ENCODE peak calls at places on chromosome 10, in four cellular contexts. C is stimulated activated naive CD4-positive, alpha-beta T cell; L is CD8-positive, alpha-beta memory T cell; H is iPS-NIHi11. G is an unnamed sample.

GRCh38 chr10:101839421-101840063 is 4.1 kb downstream of the KCNIP2 start:
- DNase-seq in H (peak), C (peak), L (peak), G (peak)

GRCh38 chr10:121927361-121927840 is 430 bp downstream of the ATE1 start:
- DNase-seq in L (peak), C (no peak), H (peak), G (peak)

GRCh38 chr10:98344589-98345038 is 70.4 kb downstream of the PYROXD2 start:
- DNase-seq in C (no peak), H (no peak), L (no peak), G (no peak)

GRCh38 chr10:76399216-76399615 is 967.8 kb downstream of the LRMDA start:
- DNase-seq in C (no peak), H (no peak), L (no peak), G (no peak)

GRCh38 chr10:121690152-121690551 is 91.9 kb upstream of the FGFR2 start:
- DNase-seq in H (no peak), C (no peak), L (no peak), G (no peak)

GRCh38 chr10:123999956-124000615 is 93.3 kb downstream of the CHST15 start:
- DNase-seq in C (no peak), L (no peak), H (peak), G (no peak)

GRCh38 chr10:80674809-80675208 is 137.1 kb downstream of the SH2D4B start:
- DNase-seq in H (no peak), L (no peak), C (no peak), G (no peak)

GRCh38 chr10:99536400-99537254 is 3.9 kb downstream of the NKX2-3 start:
- DNase-seq in L (no peak), H (peak), C (no peak), G (no peak)

GRCh38 chr10:103145046-103145445 is 48.0 kb downstream of the NT5C2 start:
- DNase-seq in C (no peak), L (no peak), H (no peak), G (no peak)

GRCh38 chr10:76456190-76456589 is 1024.8 kb downstream of the LRMDA start:
- DNase-seq in H (no peak), L (no peak), C (no peak), G (no peak)

GRCh38 chr10:12179616-12180015 is 16.1 kb downstream of the NUDT5 start:
- DNase-seq in L (no peak), H (no peak), C (no peak), G (no peak)

GRCh38 chr10:26486985-26487850 is 49.1 kb downstream of the APBB1IP start:
- DNase-seq in L (peak), H (no peak), C (peak), G (no peak)

GRCh38 chr10:86711957-86712708 is 43.8 kb downstream of the LDB3 start:
- DNase-seq in L (no peak), H (peak), C (no peak), G (peak)

GRCh38 chr10:125411724-125412123 is 251.4 kb upstream of the CTBP2 start:
- DNase-seq in H (no peak), L (no peak), C (no peak), G (no peak)

GRCh38 chr10:117241541-117242462 is 888 bp downstream of the SLC18A2 start:
- DNase-seq in C (no peak), H (peak), L (no peak), G (no peak)

GRCh38 chr10:15563161-15563715 is 156.5 kb downstream of the ITGA8 start:
- DNase-seq in H (no peak), C (no peak), L (no peak), G (no peak)

GRCh38 chr10:113853577-113854018 is 284 bp downstream of the DCLRE1A start:
- DNase-seq in C (no peak), L (no peak), H (no peak), G (no peak)

GRCh38 chr10:26430641-26431163 is 7.4 kb upstream of the APBB1IP start:
- DNase-seq in L (no peak), H (no peak), C (no peak), G (no peak)

GRCh38 chr10:72227826-72228225 is 11.8 kb upstream of the ASCC1 start:
- DNase-seq in L (no peak), H (no peak), C (no peak), G (no peak)

GRCh38 chr10:28367865-28368541 is 65.1 kb upstream of the MPP7 start:
- DNase-seq in C (peak), H (no peak), L (peak), G (no peak)

GRCh38 chr10:74394416-74394969 is 243.5 kb downstream of the ADK start:
- DNase-seq in L (no peak), H (no peak), C (no peak), G (no peak)

GRCh38 chr10:21791276-21791675 is 212.3 kb downstream of the DNAJC1 start:
- DNase-seq in L (no peak), C (no peak), H (no peak), G (no peak)

GRCh38 chr10:11782793-11783557 is 40.2 kb upstream of the PROSER2 start:
- DNase-seq in H (peak), L (no peak), C (no peak), G (peak)

GRCh38 chr10:7030134-7030855 is 380.5 kb downstream of the SFMBT2 start:
- DNase-seq in H (no peak), C (no peak), L (peak), G (no peak)

GRCh38 chr10:17851611-17852010 is 42.5 kb downstream of the MRC1 start:
- DNase-seq in H (no peak), L (no peak), C (no peak), G (no peak)

GRCh38 chr10:20990604-20991003 is 93.5 kb upstream of the NEBL start:
- DNase-seq in H (no peak), C (no peak), L (no peak), G (no peak)

GRCh38 chr10:26725837-26726727 is 28.6 kb downstream of the PDSS1 start:
- DNase-seq in L (peak), H (peak), C (peak), G (peak)

GRCh38 chr10:123854498-123854897 is 37.1 kb downstream of the CPXM2 start:
- DNase-seq in H (no peak), C (no peak), L (no peak), G (no peak)

GRCh38 chr10:43436291-43437140 is at the start of gene ZNF487:
- DNase-seq in H (peak), L (peak), C (peak), G (peak)

GRCh38 chr10:113552014-113552413 is 839 bp upstream of the HABP2 start:
- DNase-seq in H (no peak), L (no peak), C (no peak), G (no peak)

GRCh38 chr10:100788027-100788900 is 42.9 kb downstream of the PAX2 start:
- DNase-seq in C (no peak), H (peak), L (no peak), G (no peak)

GRCh38 chr10:91040343-91040742 is 119.5 kb upstream of the ANKRD1 start:
- DNase-seq in C (no peak), L (no peak), H (no peak), G (no peak)

GRCh38 chr10:14422431-14422830 is 91.7 kb upstream of the FRMD4A start:
- DNase-seq in C (no peak), L (no peak), H (no peak), G (no peak)

GRCh38 chr10:42961776-42962119 is 115.1 kb upstream of the RET start:
- DNase-seq in C (no peak), H (no peak), L (no peak), G (no peak)